ENCODE peak calls at places on chromosomes 3 and 15, in ten cellular contexts. One of them, this sample, is unnamed.

GRCh38 chr15:99143655-99144610 is 39.1 kb downstream of the SYNM start:
- DNase-seq in colonic mucosa: peak; percentile 38
- DNase-seq in AG09319: peak; percentile 28
- DNase-seq in iPS-NIHi11: no peak
- DNase-seq in EL: no peak
- DNase-seq in activated naive CD4-positive, alpha-beta T cell treated with Interleukin-2 at 50 U/mL for 16 hours: no peak
- DNase-seq in IMR-90: peak; percentile 31
- DNase-seq in HEK293T: no peak
- DNase-seq in DMS153: no peak
- DNase-seq in left cardiac atrium: peak; percentile 71
- DNase-seq in this sample: peak; percentile 22

GRCh38 chr15:31148622-31149505 is 47.3 kb upstream of the TRPM1 start:
- DNase-seq in AG09319: no peak
- DNase-seq in activated naive CD4-positive, alpha-beta T cell treated with Interleukin-2 at 50 U/mL for 16 hours: no peak
- DNase-seq in DMS153: no peak
- DNase-seq in iPS-NIHi11: no peak
- DNase-seq in HEK293T: no peak
- DNase-seq in EL: no peak
- DNase-seq in IMR-90: no peak
- DNase-seq in colonic mucosa: no peak
- DNase-seq in left cardiac atrium: no peak
- DNase-seq in this sample: no peak

GRCh38 chr15:87757084-87757483 is 499.5 kb downstream of the NTRK3 start:
- DNase-seq in DMS153: no peak
- DNase-seq in IMR-90: no peak
- DNase-seq in HEK293T: no peak
- DNase-seq in EL: no peak
- DNase-seq in AG09319: no peak
- DNase-seq in left cardiac atrium: no peak
- DNase-seq in colonic mucosa: no peak
- DNase-seq in iPS-NIHi11: no peak
- DNase-seq in activated naive CD4-positive, alpha-beta T cell treated with Interleukin-2 at 50 U/mL for 16 hours: no peak
- DNase-seq in this sample: no peak

GRCh38 chr15:42027521-42027920 is 6.7 kb upstream of the PLA2G4E start:
- DNase-seq in HEK293T: no peak
- DNase-seq in AG09319: no peak
- DNase-seq in DMS153: no peak
- DNase-seq in iPS-NIHi11: no peak
- DNase-seq in left cardiac atrium: no peak
- DNase-seq in colonic mucosa: no peak
- DNase-seq in IMR-90: no peak
- DNase-seq in EL: no peak
- DNase-seq in activated naive CD4-positive, alpha-beta T cell treated with Interleukin-2 at 50 U/mL for 16 hours: no peak
- DNase-seq in this sample: no peak

GRCh38 chr3:42061042-42061710 is 30.0 kb upstream of the TRAK1 start:
- DNase-seq in IMR-90: no peak
- DNase-seq in colonic mucosa: no peak
- DNase-seq in AG09319: no peak
- DNase-seq in EL: no peak
- DNase-seq in DMS153: no peak
- DNase-seq in left cardiac atrium: peak; percentile 44
- DNase-seq in activated naive CD4-positive, alpha-beta T cell treated with Interleukin-2 at 50 U/mL for 16 hours: no peak
- DNase-seq in HEK293T: no peak
- DNase-seq in iPS-NIHi11: no peak
- DNase-seq in this sample: peak; percentile 92

GRCh38 chr3:50194128-50194902 is 2.9 kb downstream of the GNAT1 start:
- DNase-seq in IMR-90: peak; percentile 50
- DNase-seq in DMS153: no peak
- DNase-seq in iPS-NIHi11: peak; percentile 88
- DNase-seq in colonic mucosa: peak; percentile 63
- DNase-seq in activated naive CD4-positive, alpha-beta T cell treated with Interleukin-2 at 50 U/mL for 16 hours: peak; percentile 84
- DNase-seq in HEK293T: peak; percentile 79
- DNase-seq in EL: peak; percentile 66
- DNase-seq in AG09319: peak; percentile 5
- DNase-seq in left cardiac atrium: peak; percentile 72
- DNase-seq in this sample: peak; percentile 97

GRCh38 chr15:38824719-38825118 is 260.1 kb upstream of the RASGRP1 start:
- DNase-seq in iPS-NIHi11: no peak
- DNase-seq in HEK293T: no peak
- DNase-seq in activated naive CD4-positive, alpha-beta T cell treated with Interleukin-2 at 50 U/mL for 16 hours: no peak
- DNase-seq in colonic mucosa: no peak
- DNase-seq in AG09319: no peak
- DNase-seq in EL: no peak
- DNase-seq in DMS153: no peak
- DNase-seq in IMR-90: no peak
- DNase-seq in left cardiac atrium: no peak
- DNase-seq in this sample: no peak

GRCh38 chr3:179949428-179949827 is 87.3 kb downstream of the PEX5L start:
- DNase-seq in iPS-NIHi11: peak; percentile 24
- DNase-seq in activated naive CD4-positive, alpha-beta T cell treated with Interleukin-2 at 50 U/mL for 16 hours: no peak
- DNase-seq in HEK293T: no peak
- DNase-seq in IMR-90: no peak
- DNase-seq in left cardiac atrium: no peak
- DNase-seq in EL: no peak
- DNase-seq in AG09319: no peak
- DNase-seq in DMS153: peak; percentile 89
- DNase-seq in colonic mucosa: no peak
- DNase-seq in this sample: no peak

GRCh38 chr3:147797095-147797494 is 387.9 kb downstream of the ZIC1 start:
- DNase-seq in iPS-NIHi11: no peak
- DNase-seq in HEK293T: no peak
- DNase-seq in left cardiac atrium: no peak
- DNase-seq in colonic mucosa: no peak
- DNase-seq in DMS153: peak; percentile 19
- DNase-seq in AG09319: no peak
- DNase-seq in IMR-90: no peak
- DNase-seq in EL: no peak
- DNase-seq in activated naive CD4-positive, alpha-beta T cell treated with Interleukin-2 at 50 U/mL for 16 hours: no peak
- DNase-seq in this sample: peak; percentile 63

GRCh38 chr15:85318048-85318731 is 62.2 kb upstream of the AKAP13 start:
- DNase-seq in EL: peak; percentile 94
- DNase-seq in AG09319: peak; percentile 69
- DNase-seq in iPS-NIHi11: peak; percentile 44
- DNase-seq in activated naive CD4-positive, alpha-beta T cell treated with Interleukin-2 at 50 U/mL for 16 hours: peak; percentile 10
- DNase-seq in colonic mucosa: peak; percentile 81
- DNase-seq in left cardiac atrium: no peak
- DNase-seq in HEK293T: no peak
- DNase-seq in IMR-90: peak; percentile 98
- DNase-seq in DMS153: peak; percentile 15
- DNase-seq in this sample: peak; percentile 28

GRCh38 chr15:68524753-68525584 is 53.8 kb upstream of the CORO2B start:
- DNase-seq in HEK293T: no peak
- DNase-seq in EL: peak; percentile 77
- DNase-seq in left cardiac atrium: no peak
- DNase-seq in IMR-90: peak; percentile 87
- DNase-seq in DMS153: no peak
- DNase-seq in activated naive CD4-positive, alpha-beta T cell treated with Interleukin-2 at 50 U/mL for 16 hours: no peak
- DNase-seq in colonic mucosa: no peak
- DNase-seq in AG09319: peak; percentile 53
- DNase-seq in iPS-NIHi11: no peak
- DNase-seq in this sample: peak; percentile 59

GRCh38 chr3:155682437-155682836 is 62.4 kb downstream of the PLCH1 start:
- DNase-seq in DMS153: no peak
- DNase-seq in AG09319: no peak
- DNase-seq in activated naive CD4-positive, alpha-beta T cell treated with Interleukin-2 at 50 U/mL for 16 hours: no peak
- DNase-seq in HEK293T: no peak
- DNase-seq in left cardiac atrium: no peak
- DNase-seq in IMR-90: no peak
- DNase-seq in iPS-NIHi11: no peak
- DNase-seq in EL: no peak
- DNase-seq in colonic mucosa: no peak
- DNase-seq in this sample: no peak

GRCh38 chr3:142027713-142028112 is 121.6 kb downstream of the TFDP2 start:
- DNase-seq in iPS-NIHi11: peak; percentile 29
- DNase-seq in AG09319: no peak
- DNase-seq in DMS153: peak; percentile 60
- DNase-seq in colonic mucosa: peak; percentile 47
- DNase-seq in HEK293T: peak; percentile 10
- DNase-seq in IMR-90: no peak
- DNase-seq in EL: peak; percentile 59
- DNase-seq in left cardiac atrium: no peak
- DNase-seq in activated naive CD4-positive, alpha-beta T cell treated with Interleukin-2 at 50 U/mL for 16 hours: peak; percentile 4
- DNase-seq in this sample: peak; percentile 65

GRCh38 chr15:31160740-31161495 is 59.4 kb upstream of the TRPM1 start:
- DNase-seq in iPS-NIHi11: no peak
- DNase-seq in colonic mucosa: no peak
- DNase-seq in AG09319: no peak
- DNase-seq in activated naive CD4-positive, alpha-beta T cell treated with Interleukin-2 at 50 U/mL for 16 hours: no peak
- DNase-seq in IMR-90: no peak
- DNase-seq in left cardiac atrium: no peak
- DNase-seq in EL: no peak
- DNase-seq in DMS153: no peak
- DNase-seq in HEK293T: no peak
- DNase-seq in this sample: no peak

GRCh38 chr15:40754574-40754882 is 526 bp downstream of the RMDN3 start:
- DNase-seq in IMR-90: no peak
- DNase-seq in AG09319: no peak
- DNase-seq in colonic mucosa: peak; percentile 48
- DNase-seq in HEK293T: no peak
- DNase-seq in iPS-NIHi11: peak; percentile 40
- DNase-seq in left cardiac atrium: no peak
- DNase-seq in activated naive CD4-positive, alpha-beta T cell treated with Interleukin-2 at 50 U/mL for 16 hours: peak; percentile 17
- DNase-seq in EL: no peak
- DNase-seq in DMS153: no peak
- DNase-seq in this sample: no peak

GRCh38 chr3:49108346-49108745 is 3.8 kb upstream of the QARS1 start:
- DNase-seq in iPS-NIHi11: no peak
- DNase-seq in DMS153: no peak
- DNase-seq in HEK293T: no peak
- DNase-seq in IMR-90: no peak
- DNase-seq in colonic mucosa: no peak
- DNase-seq in left cardiac atrium: no peak
- DNase-seq in activated naive CD4-positive, alpha-beta T cell treated with Interleukin-2 at 50 U/mL for 16 hours: no peak
- DNase-seq in EL: no peak
- DNase-seq in AG09319: no peak
- DNase-seq in this sample: no peak

GRCh38 chr15:42100021-42100800 is 5.8 kb upstream of the PLA2G4D start:
- DNase-seq in EL: peak; percentile 56
- DNase-seq in colonic mucosa: peak; percentile 33
- DNase-seq in HEK293T: no peak
- DNase-seq in IMR-90: peak; percentile 6
- DNase-seq in left cardiac atrium: no peak
- DNase-seq in iPS-NIHi11: no peak
- DNase-seq in DMS153: peak; percentile 24
- DNase-seq in activated naive CD4-positive, alpha-beta T cell treated with Interleukin-2 at 50 U/mL for 16 hours: no peak
- DNase-seq in AG09319: no peak
- DNase-seq in this sample: no peak

GRCh38 chr15:45393851-45394250 is 15.5 kb upstream of the GATM start:
- DNase-seq in IMR-90: no peak
- DNase-seq in EL: no peak
- DNase-seq in HEK293T: no peak
- DNase-seq in left cardiac atrium: no peak
- DNase-seq in DMS153: no peak
- DNase-seq in iPS-NIHi11: peak; percentile 17
- DNase-seq in colonic mucosa: no peak
- DNase-seq in AG09319: no peak
- DNase-seq in activated naive CD4-positive, alpha-beta T cell treated with Interleukin-2 at 50 U/mL for 16 hours: no peak
- DNase-seq in this sample: no peak

GRCh38 chr15:66647358-66647757 is 54.7 kb upstream of the SMAD6 start:
- DNase-seq in DMS153: no peak
- DNase-seq in left cardiac atrium: peak; percentile 80
- DNase-seq in colonic mucosa: no peak
- DNase-seq in IMR-90: no peak
- DNase-seq in EL: no peak
- DNase-seq in iPS-NIHi11: no peak
- DNase-seq in activated naive CD4-positive, alpha-beta T cell treated with Interleukin-2 at 50 U/mL for 16 hours: no peak
- DNase-seq in HEK293T: no peak
- DNase-seq in AG09319: no peak
- DNase-seq in this sample: no peak